ENCODE peak calls at places on chromosomes 5 and 9, in five cellular contexts. R is uterus, K is esophagus squamous epithelium, N is fibroblast of mammary gland, W is tibial nerve. L is an unnamed sample.

GRCh38 chr9:106785200-106785599 is 77.8 kb upstream of the ZNF462 start:
- DNase-seq in N (no peak), K (no peak), R (no peak), W (no peak), L (no peak)

GRCh38 chr5:164998142-164998541 is 1492.7 kb downstream of the MAT2B start:
- DNase-seq in N (no peak), K (no peak), R (no peak), W (no peak), L (no peak)

GRCh38 chr5:36403601-36404311 is 102.1 kb upstream of the RANBP3L start:
- DNase-seq in R (peak), N (peak), K (no peak), W (peak), L (no peak)

GRCh38 chr5:15695171-15695676 is 195.2 kb downstream of the FBXL7 start:
- DNase-seq in R (peak), K (no peak), N (peak), W (no peak), L (no peak)

GRCh38 chr9:125513634-125514413 is 193.2 kb downstream of the MAPKAP1 start:
- DNase-seq in N (peak), K (no peak), R (peak), W (no peak), L (peak)

GRCh38 chr5:169020102-169020501 is 280.8 kb downstream of the SLIT3 start:
- DNase-seq in R (no peak), K (no peak), N (peak), W (no peak), L (no peak)

GRCh38 chr5:140327589-140327988 is 18.8 kb downstream of the HBEGF start:
- DNase-seq in R (no peak), N (peak), K (no peak), W (no peak), L (peak)

GRCh38 chr5:122237906-122238305 is 74.1 kb upstream of the SNCAIP start:
- DNase-seq in K (no peak), W (no peak), N (no peak), R (no peak), L (no peak)

GRCh38 chr9:27094640-27095039 is 14.4 kb upstream of the TEK start:
- DNase-seq in W (no peak), N (peak), R (no peak), K (no peak), L (peak)

GRCh38 chr5:120794121-120794520 is 330.0 kb downstream of the PRR16 start:
- DNase-seq in R (no peak), N (peak), W (no peak), K (no peak), L (no peak)

GRCh38 chr5:120789918-120790714 is 326.0 kb downstream of the PRR16 start:
- DNase-seq in R (no peak), K (no peak), W (no peak), N (no peak), L (no peak)

DNA sequence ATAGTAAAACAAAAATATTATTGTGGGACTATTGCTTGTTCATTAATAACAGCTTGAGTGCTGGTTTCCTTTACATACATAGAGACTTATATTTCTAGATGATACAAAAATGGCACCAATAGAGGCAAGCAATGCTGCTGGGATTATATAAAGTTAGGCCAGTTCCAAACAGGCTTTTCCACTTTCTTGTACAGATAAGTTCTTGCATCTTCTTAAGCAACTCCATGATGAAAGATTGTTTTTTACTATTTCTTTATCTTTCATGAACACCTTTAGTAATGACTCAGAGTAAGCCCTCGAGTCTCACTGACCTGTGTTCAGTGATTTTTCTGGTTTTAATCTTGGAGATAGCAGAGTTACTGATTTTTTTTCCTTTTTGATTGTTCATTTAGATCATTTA is 324.4 kb downstream of the PRR16 start:
- DNase-seq in N (no peak), K (no peak), R (no peak), W (no peak), L (no peak)
- TF ChIP-seq CTCF in N (no peak), K (no peak), R (no peak), W (no peak), L (no peak)

GRCh38 chr9:91114450-91114849 is 247.3 kb downstream of the AUH start:
- DNase-seq in K (no peak), N (no peak), W (no peak), R (no peak), L (no peak)

GRCh38 chr9:91117959-91118651 is 243.6 kb downstream of the AUH start:
- DNase-seq in R (peak), N (peak), K (no peak), W (peak), L (peak)

GRCh38 chr9:91117474-91117891 is 244.2 kb downstream of the AUH start:
- DNase-seq in K (no peak), W (no peak), R (no peak), N (no peak), L (no peak)

GRCh38 chr9:91116711-91117110 is 245.0 kb downstream of the AUH start:
- DNase-seq in W (no peak), R (no peak), K (no peak), N (no peak), L (no peak)

GRCh38 chr9:91116226-91116625 is 245.5 kb downstream of the AUH start:
- DNase-seq in K (no peak), R (no peak), N (peak), W (peak), L (no peak)
- TF ChIP-seq CTCF in K (no peak), R (no peak), N (no peak), W (no peak), L (no peak)

GRCh38 chr9:89009049-89009840 is 18.0 kb downstream of the S1PR3 start:
- DNase-seq in W (no peak), K (no peak), R (no peak), N (no peak), L (no peak)
- TF ChIP-seq CTCF in W (no peak), K (no peak), R (no peak), N (peak), L (peak)

GRCh38 chr9:9920425-9920824 is 692.4 kb downstream of the PTPRD start:
- DNase-seq in W (no peak), R (no peak), N (no peak), K (no peak), L (no peak)
- TF ChIP-seq CTCF in W (no peak), R (no peak), N (peak), K (no peak), L (peak)

GRCh38 chr9:38212016-38212415 is 143.0 kb upstream of the SHB start:
- DNase-seq in R (no peak), W (no peak), K (no peak), N (no peak), L (no peak)

GRCh38 chr9:38208206-38208901 is 139.3 kb upstream of the SHB start:
- DNase-seq in N (no peak), W (no peak), R (no peak), K (no peak), L (peak)

GRCh38 chr9:38205279-38205678 is 136.3 kb upstream of the SHB start:
- DNase-seq in W (no peak), N (no peak), K (no peak), R (no peak), L (no peak)

GRCh38 chr9:38211002-38211401 is 142.0 kb upstream of the SHB start:
- DNase-seq in K (no peak), R (no peak), W (no peak), N (no peak), L (no peak)

DNA sequence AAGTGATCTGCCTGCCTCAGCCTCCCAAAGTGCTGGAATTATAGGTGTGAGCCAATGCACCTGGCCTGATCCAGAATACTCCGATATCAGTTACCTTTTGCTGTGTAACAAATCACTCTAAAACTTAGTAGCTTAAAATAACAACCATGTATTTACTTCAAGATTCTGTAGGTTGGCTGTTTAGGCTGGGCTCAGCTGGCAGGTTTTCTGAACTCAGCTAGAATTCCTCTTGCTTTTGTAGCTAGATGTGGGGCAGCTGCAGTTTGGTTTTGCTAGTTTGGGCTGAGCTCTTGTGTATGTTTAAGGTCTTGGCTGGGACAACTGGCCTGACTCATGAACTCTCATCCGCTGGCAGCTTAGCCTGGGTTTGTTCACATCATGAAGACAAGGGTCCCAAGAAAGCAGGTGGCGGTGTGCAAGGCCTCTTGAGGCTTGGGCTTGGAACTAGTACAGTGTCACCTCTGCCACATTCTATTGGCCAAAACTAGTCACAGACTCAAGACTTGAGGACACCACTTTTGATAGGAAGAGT is 138.3 kb upstream of the SHB start:
- DNase-seq in R (no peak), W (no peak), N (no peak), K (no peak), L (no peak)
- TF ChIP-seq CTCF in R (no peak), W (no peak), N (no peak), K (no peak), L (no peak)

GRCh38 chr5:120463991-120464626 is at the start of gene PRR16:
- DNase-seq in K (no peak), W (no peak), R (peak), N (peak), L (no peak)
- TF ChIP-seq CTCF in K (no peak), W (peak), R (peak), N (no peak), L (no peak)

DNA sequence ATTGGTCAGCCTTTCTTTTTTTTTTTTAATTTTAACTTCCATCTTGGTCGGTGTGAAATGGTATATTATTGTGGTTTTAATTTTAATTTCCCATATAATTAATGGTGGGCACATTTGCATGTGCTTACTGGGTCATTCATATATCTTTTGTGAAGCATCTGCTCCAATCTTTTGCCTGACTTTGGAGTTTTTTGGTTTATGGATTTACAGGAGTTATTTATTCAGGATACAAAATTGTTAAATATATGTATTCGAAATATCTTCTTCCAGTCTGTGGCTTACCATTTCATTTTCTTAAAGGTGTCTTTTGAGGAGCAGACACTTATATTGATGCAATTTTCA is 682 bp upstream of the RIGI start:
- DNase-seq in R (no peak), K (no peak), W (no peak), N (no peak), L (no peak)
- TF ChIP-seq CTCF in R (no peak), K (no peak), W (no peak), N (no peak), L (no peak)